ENCODE peak calls at places on chromosome 5, in seven cellular contexts. X is GM23248; A is heart left ventricle; K is A549; V is CD8-positive, alpha-beta memory T cell; C is ovary; O is sigmoid colon. J is an unnamed sample.

GRCh38 chr5:78345485-78345884 is 14.9 kb upstream of the SCAMP1 start:
- DNase-seq in C (no peak), V (no peak), O (no peak), X (peak; percentile 35), A (no peak), K (no peak), J (peak; percentile 11)

GRCh38 chr5:58041884-58042283 is 418.0 kb downstream of the PLK2 start:
- DNase-seq in X (no peak), K (no peak), V (no peak), C (no peak), A (no peak), O (no peak), J (no peak)

GRCh38 chr5:124599048-124599973 is 147.1 kb downstream of the ZNF608 start:
- DNase-seq in K (peak; percentile 10), V (no peak), A (no peak), O (no peak), X (peak; percentile 51), C (no peak), J (peak; percentile 34)

GRCh38 chr5:133824661-133825254 is 143.7 kb downstream of the C5orf15 start:
- DNase-seq in O (no peak), K (no peak), V (no peak), A (no peak), C (no peak), X (no peak), J (no peak)

GRCh38 chr5:9059920-9060691 is 485.8 kb downstream of the SEMA5A start:
- DNase-seq in A (no peak), C (no peak), K (no peak), X (peak; percentile 99), V (no peak), O (no peak), J (peak; percentile 81)

GRCh38 chr5:157143127-157143959 is 678 bp upstream of the MED7 start:
- DNase-seq in O (peak; percentile 67), V (no peak), X (peak; percentile 75), A (no peak), K (peak; percentile 84), C (peak; percentile 52), J (peak; percentile 55)

GRCh38 chr5:42887575-42887974 is 75.9 kb upstream of the SELENOP start:
- DNase-seq in O (no peak), A (no peak), C (no peak), X (no peak), K (no peak), V (no peak), J (peak; percentile 73)

GRCh38 chr5:158139161-158139560 is 280.2 kb upstream of the CLINT1 start:
- DNase-seq in C (no peak), O (no peak), X (peak; percentile 95), V (no peak), A (no peak), K (no peak), J (peak; percentile 27)

GRCh38 chr5:38925154-38925925 is 79.5 kb downstream of the OSMR start:
- DNase-seq in O (no peak), V (no peak), K (no peak), X (peak; percentile 82), A (no peak), C (no peak), J (peak; percentile 83)

GRCh38 chr5:143008809-143009521 is 238.8 kb downstream of the ARHGAP26 start:
- DNase-seq in V (peak; percentile 57), O (no peak), A (no peak), X (peak; percentile 97), K (no peak), C (no peak), J (peak; percentile 51)

GRCh38 chr5:169435506-169436230 is 134.7 kb upstream of the SLIT3 start:
- DNase-seq in O (no peak), K (no peak), V (no peak), C (no peak), A (no peak), X (peak; percentile 65), J (no peak)

GRCh38 chr5:54477941-54478478 is 22.5 kb downstream of the HSPB3 start:
- DNase-seq in C (no peak), A (no peak), V (no peak), K (no peak), X (no peak), O (no peak), J (no peak)

GRCh38 chr5:172496671-172497371 is 42.5 kb upstream of the SH3PXD2B start:
- DNase-seq in O (peak; percentile 72), V (no peak), C (peak; percentile 62), X (peak; percentile 52), K (no peak), A (peak; percentile 75), J (peak; percentile 33)

GRCh38 chr5:61905635-61906034 is 400.4 kb upstream of the KIF2A start:
- DNase-seq in X (no peak), C (no peak), A (no peak), O (no peak), K (no peak), V (no peak), J (no peak)

GRCh38 chr5:58507715-58508114 is 16.5 kb downstream of the GAPT start:
- DNase-seq in C (no peak), V (no peak), K (no peak), X (no peak), O (no peak), A (no peak), J (no peak)

GRCh38 chr5:102865510-102866314 is 110.6 kb downstream of the PAM start:
- DNase-seq in V (peak; percentile 12), C (peak; percentile 74), A (peak; percentile 87), K (peak; percentile 17), X (peak; percentile 94), O (peak; percentile 81), J (peak; percentile 84)

GRCh38 chr5:9570876-9571275 is 25.0 kb upstream of the SEMA5A start:
- DNase-seq in A (no peak), K (no peak), X (no peak), O (no peak), V (no peak), C (no peak), J (no peak)

GRCh38 chr5:160906077-160906476 is 54.1 kb upstream of the ATP10B start:
- DNase-seq in V (no peak), C (no peak), A (no peak), O (no peak), X (no peak), K (no peak), J (no peak)

GRCh38 chr5:160899735-160900134 is 47.7 kb upstream of the ATP10B start:
- DNase-seq in C (no peak), K (no peak), V (no peak), O (no peak), A (no peak), X (no peak), J (no peak)

GRCh38 chr5:160903076-160903475 is 51.1 kb upstream of the ATP10B start:
- DNase-seq in K (no peak), A (no peak), V (no peak), O (no peak), X (no peak), C (no peak), J (no peak)

DNA sequence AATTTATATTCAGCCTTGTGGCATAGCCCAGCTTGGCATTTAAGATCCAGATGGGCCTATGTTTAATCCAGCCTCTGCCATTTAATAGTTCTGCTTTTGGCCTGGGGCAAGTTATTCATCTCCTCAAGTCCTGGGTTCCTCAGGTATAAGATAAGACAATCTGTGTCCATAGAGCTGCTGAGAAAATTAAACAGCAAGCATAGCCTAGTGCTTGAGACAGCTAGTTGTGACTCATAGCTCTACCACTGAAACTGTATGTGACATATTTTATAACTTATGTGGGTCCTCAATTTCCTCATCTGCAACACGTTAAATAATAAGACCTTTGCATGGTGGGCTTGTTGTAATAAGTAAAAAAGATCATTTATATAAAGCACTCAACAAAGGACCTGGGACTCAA is 53.3 kb upstream of the ATP10B start:
- DNase-seq in A (no peak), C (no peak), K (no peak), O (no peak), V (no peak), X (no peak), J (no peak)
- H3K4me1 ChIP-seq in A (no peaks in the 10 kb centered on the region), C (no peaks in the 10 kb centered on the region), K (no peaks in the 10 kb centered on the region), O (no peaks in the 10 kb centered on the region), V (no peaks in the 10 kb centered on the region), X (no peaks in the 10 kb centered on the region), J (no peaks in the 10 kb centered on the region)

GRCh38 chr5:179802950-179803562 is 3.6 kb downstream of the MGAT4B start:
- DNase-seq in A (peak; percentile 40), C (no peak), O (peak; percentile 65), X (no peak), K (no peak), V (no peak), J (no peak)

GRCh38 chr5:179805070-179805528 is 1.6 kb downstream of the MGAT4B start:
- DNase-seq in O (peak; percentile 66), X (no peak), V (no peak), A (no peak), C (peak; percentile 33), K (no peak), J (no peak)

GRCh38 chr5:179802207-179802883 is 4.3 kb downstream of the MGAT4B start:
- DNase-seq in O (peak; percentile 77), C (peak; percentile 33), A (peak; percentile 59), K (no peak), V (no peak), X (peak; percentile 37), J (no peak)

GRCh38 chr5:179804599-179804947 is 2.1 kb downstream of the MGAT4B start:
- DNase-seq in A (peak; percentile 50), C (no peak), O (no peak), V (no peak), X (no peak), K (no peak), J (no peak)

DNA sequence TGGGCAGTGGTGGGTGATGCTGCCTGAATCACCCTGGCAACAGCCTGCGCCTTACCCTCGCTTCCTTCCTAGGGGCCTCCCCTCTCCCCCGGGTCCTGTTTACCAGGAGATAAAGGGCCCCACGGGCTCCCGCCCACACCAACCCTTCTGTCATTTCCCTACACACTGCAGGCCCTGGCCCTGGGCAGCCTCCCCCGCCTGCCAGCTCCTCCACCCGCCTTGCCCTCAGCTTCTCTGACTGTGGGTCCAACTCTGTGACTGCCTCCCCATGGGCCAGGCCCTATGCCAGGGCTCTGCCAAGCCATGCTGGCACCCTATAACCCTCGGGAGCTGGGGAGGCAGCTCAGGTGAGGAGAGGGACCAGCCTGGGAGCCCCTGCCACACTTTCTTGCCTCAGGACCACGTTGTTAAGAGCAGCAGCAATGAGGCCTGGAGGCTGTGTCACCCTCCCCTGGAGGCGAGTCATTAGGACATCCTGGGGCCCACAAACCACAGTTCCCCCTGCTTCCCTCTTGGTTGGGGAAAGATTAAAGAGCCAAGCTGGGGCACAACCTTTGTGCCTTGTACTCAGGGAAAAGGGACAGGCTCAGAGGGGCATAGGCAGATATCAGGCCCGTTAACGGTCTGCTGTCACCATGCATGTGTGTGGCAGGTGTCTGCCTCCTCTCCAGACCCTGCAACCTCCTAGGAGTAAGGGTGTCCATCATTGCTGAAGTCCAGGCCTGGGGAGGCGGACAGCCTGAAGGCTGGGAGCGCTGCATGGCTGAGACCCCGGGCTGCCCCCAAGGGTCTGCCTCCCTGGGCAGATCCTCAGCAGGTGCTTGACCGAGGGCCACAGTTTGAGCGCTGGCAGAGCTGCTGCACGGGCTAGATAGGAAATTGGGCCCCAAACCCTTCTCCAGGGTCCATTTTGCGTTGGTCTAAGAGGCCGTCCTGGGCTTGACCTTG is 2.7 kb downstream of the MGAT4B start:
- DNase-seq in K (no peak), A (peak; percentile 52), O (peak; percentile 66), V (peak; percentile 48), C (peak; percentile 39), X (peak; percentile 62), J (no peak)
- H3K4me3 ChIP-seq in K (no peak overlapping the region), A (no peak overlapping the region), O (no peak overlapping the region), V (no peak overlapping the region), C (no peak overlapping the region), X (peak overlapping the region; percentile 84), J (no peak overlapping the region)

GRCh38 chr5:151684690-151685361 is 1.9 kb downstream of the SPARC start:
- DNase-seq in O (peak; percentile 87), A (no peak), V (no peak), K (no peak), C (peak; percentile 74), X (peak; percentile 96), J (peak; percentile 97)
- H3K9me3 ChIP-seq in O (no peaks in the 10 kb centered on the region), A (no peaks in the 10 kb centered on the region), V (no peaks in the 10 kb centered on the region), K (no peaks in the 10 kb centered on the region), C (no peaks in the 10 kb centered on the region), X (no peaks in the 10 kb centered on the region), J (no peaks in the 10 kb centered on the region)

GRCh38 chr5:37665889-37666288 is 174.0 kb downstream of the GDNF start:
- DNase-seq in A (peak; percentile 66), C (peak; percentile 53), V (no peak), X (no peak), O (peak; percentile 83), K (no peak), J (no peak)
- H3K4me1 ChIP-seq in A (peaks cover 5% of the 10 kb centered on the region), C (peaks cover 11% of the 10 kb centered on the region), V (no peaks in the 10 kb centered on the region), X (peaks cover 36% of the 10 kb centered on the region), O (peaks cover 60% of the 10 kb centered on the region), K (peaks cover 61% of the 10 kb centered on the region), J (peaks cover 41% of the 10 kb centered on the region)

J was measured in adipocyte.